ENCODE peak calls at places on chromosome 21, in four cellular contexts. G, E, C and P are unnamed samples.

GRCh38 chr21:25127811-25128210 is 479.5 kb downstream of the MRPL39 start:
- DNase-seq in E (no peak), G (no peak), C (no peak), P (no peak)

GRCh38 chr21:41374867-41375533 is 13.2 kb downstream of the MX2 start:
- DNase-seq in C (no peak), G (no peak), E (no peak), P (no peak)

GRCh38 chr21:42777757-42778344 is 101.5 kb downstream of the WDR4 start:
- DNase-seq in C (peak; percentile 8), G (no peak), E (no peak), P (no peak)

GRCh38 chr21:28714795-28715464 is 277.7 kb downstream of the LTN1 start:
- DNase-seq in E (no peak), G (no peak), C (no peak), P (no peak)

GRCh38 chr21:43313221-43313938 is 113.6 kb downstream of the SIK1 start:
- DNase-seq in C (no peak), G (no peak), E (no peak), P (no peak)

GRCh38 chr21:42918291-42918690 is 7.1 kb downstream of the ERVH48-1 start:
- DNase-seq in E (no peak), C (no peak), G (no peak), P (no peak)

GRCh38 chr21:44831227-44831626 is 13.4 kb upstream of the SUMO3 start:
- DNase-seq in G (no peak), E (no peak), C (no peak), P (no peak)

GRCh38 chr21:36698160-36699025 is 522 bp upstream of the SIM2 start:
- DNase-seq in C (no peak), E (peak; percentile 62), G (peak; percentile 77), P (no peak)

GRCh38 chr21:41061701-41062100 is 106.3 kb upstream of the BACE2 start:
- DNase-seq in C (no peak), G (no peak), E (no peak), P (no peak)

GRCh38 chr21:46219591-46220239 is 8.9 kb downstream of the LSS start:
- DNase-seq in G (no peak), E (no peak), C (no peak), P (peak; percentile 49)

GRCh38 chr21:39429445-39429844 is 16.1 kb downstream of the LCA5L start:
- DNase-seq in C (no peak), E (no peak), G (no peak), P (no peak)

GRCh38 chr21:45534591-45535331 is 7.5 kb downstream of the SLC19A1 start:
- DNase-seq in E (no peak), G (peak; percentile 73), C (no peak), P (peak; percentile 63)

GRCh38 chr21:41166947-41167346 is 1.0 kb upstream of the BACE2 start:
- DNase-seq in G (no peak), E (no peak), C (no peak), P (peak; percentile 84)

GRCh38 chr21:39362733-39363132 is 13.8 kb upstream of the HMGN1 start:
- DNase-seq in E (no peak), G (no peak), C (no peak), P (no peak)

GRCh38 chr21:15332572-15332971 is 267.8 kb upstream of the NRIP1 start:
- DNase-seq in G (no peak), E (no peak), C (no peak), P (no peak)

GRCh38 chr21:23639726-23640125 is 1967.6 kb downstream of the MRPL39 start:
- DNase-seq in C (no peak), G (no peak), E (no peak), P (no peak)

GRCh38 chr21:42674351-42674940 is 21.0 kb downstream of the PDE9A start:
- DNase-seq in E (no peak), G (no peak), C (no peak), P (peak; percentile 95)

GRCh38 chr21:45364464-45365185 is 40.3 kb upstream of the COL18A1 start:
- DNase-seq in C (no peak), G (no peak), E (peak; percentile 54), P (peak; percentile 89)

GRCh38 chr21:39441502-39442475 is 3.8 kb downstream of the LCA5L start:
- DNase-seq in G (no peak), E (peak; percentile 46), C (no peak), P (no peak)

DNA sequence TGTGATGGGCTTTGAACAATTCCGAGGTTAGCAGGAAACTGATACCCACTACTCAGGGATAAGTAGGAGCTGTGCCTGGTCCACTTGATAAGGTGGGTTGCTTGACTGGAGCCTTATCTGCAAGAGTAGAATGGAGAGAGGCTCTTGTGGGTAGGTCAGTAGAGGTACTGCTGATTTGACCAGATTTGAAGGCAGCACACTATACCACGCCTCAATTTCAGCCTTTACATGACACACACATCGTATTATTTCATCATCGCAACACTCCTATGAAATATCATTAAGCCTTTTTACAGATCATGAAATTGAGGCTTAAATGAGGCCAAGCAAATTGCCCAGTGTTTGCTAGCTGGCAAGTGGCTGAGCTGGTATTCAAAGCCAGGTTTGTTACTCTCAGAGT is 69.6 kb downstream of the KCNJ15 start:
- DNase-seq in C (no peak), G (no peak), E (no peak), P (no peak)
- H3K4me1 ChIP-seq in C (no peaks in the 10 kb centered on the region), G (no peaks in the 10 kb centered on the region), E (peaks cover 22% of the 10 kb centered on the region), P (no peaks in the 10 kb centered on the region)

DNA sequence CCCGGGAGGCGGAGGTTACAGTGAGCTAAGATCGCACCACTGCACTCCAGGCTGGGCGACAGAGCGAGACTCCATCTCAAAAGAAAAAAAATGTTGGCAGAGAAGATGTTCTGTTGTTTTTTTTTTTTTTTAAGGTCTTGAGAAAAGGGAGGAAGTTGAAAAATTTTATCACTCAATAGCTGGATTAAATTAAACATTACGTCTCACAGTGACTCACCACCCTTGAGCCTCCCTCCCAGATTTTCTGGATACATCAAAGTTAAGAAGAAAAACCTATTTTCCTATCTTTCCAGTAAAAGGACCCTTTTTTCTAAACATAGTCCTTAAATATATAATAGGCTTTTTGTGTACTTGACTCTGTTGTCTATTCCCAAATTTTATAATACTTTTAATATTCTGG is 35.5 kb downstream of the IFNAR1 start:
- DNase-seq in G (no peak), C (no peak), E (no peak), P (no peak)
- TF ChIP-seq EP300 in G (no peak), C (no peak), E (no peak), P (no peak)

DNA sequence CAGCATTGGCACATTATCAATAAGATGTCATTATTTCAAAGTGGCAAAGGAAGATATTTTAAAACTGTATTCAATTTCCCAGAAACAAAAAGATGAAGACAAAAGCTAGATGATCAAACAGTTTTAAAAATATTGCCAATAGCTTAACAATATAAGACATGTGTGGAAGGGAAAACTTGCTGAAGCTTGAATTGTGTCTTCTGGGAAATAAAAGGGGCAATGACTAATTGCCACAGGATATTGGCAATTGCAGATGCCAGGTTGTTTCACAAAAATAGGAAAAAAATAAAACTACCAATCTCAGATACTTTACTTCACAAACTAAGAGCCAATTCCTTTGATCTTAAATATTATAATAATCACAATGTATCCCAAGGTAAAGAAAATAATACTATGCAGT is 679.8 kb upstream of the ADAMTS5 start:
- DNase-seq in E (no peak), G (no peak), C (no peak), P (no peak)
- H3K4me1 ChIP-seq in E (no peaks in the 10 kb centered on the region), G (no peaks in the 10 kb centered on the region), C (no peaks in the 10 kb centered on the region), P (peaks cover 3% of the 10 kb centered on the region)

GRCh38 chr21:31927872-31928476 is 55.2 kb downstream of the HUNK start:
- DNase-seq in C (no peak), G (no peak), E (no peak), P (no peak)
- TF ChIP-seq EP300 in C (no peak), G (no peak), E (no peak), P (no peak)

DNA sequence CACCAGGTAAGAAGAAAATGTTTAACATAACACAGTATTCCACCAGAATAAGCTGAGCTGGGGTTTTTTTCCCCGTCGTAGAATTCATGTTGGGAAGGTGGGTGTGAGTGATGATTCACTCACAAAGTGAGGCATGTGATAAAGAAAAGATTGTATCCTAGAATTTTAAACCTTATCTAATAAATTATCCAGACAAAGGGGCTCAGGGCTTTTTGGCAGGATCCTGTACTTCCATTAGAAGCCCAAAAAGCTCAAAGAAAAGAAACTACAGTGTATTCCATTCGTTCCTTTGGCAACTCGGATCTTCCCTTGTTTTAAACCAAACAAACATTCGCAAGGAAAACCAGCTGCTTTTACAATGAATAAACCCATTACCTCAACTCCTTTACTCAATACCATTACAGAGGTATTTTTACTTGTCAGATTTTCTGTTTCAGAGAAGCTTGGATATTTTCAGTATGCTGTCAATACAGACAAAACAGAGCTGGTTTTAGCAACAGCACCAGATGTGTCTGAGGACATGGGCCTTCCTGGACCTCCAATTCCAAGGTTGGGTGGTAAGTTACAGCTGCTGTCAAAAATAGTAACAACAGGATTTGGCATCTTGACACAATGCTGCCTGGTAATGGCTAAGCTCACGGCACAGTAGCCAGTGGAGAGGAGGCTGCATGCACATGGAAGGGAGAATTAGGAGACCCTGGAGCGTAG is 159.9 kb upstream of the RUNX1 start:
- DNase-seq in G (no peak), C (no peak), E (no peak), P (no peak)
- H3K4me1 ChIP-seq in G (peaks cover 29% of the 10 kb centered on the region), C (peaks cover 25% of the 10 kb centered on the region), E (no peaks in the 10 kb centered on the region), P (no peaks in the 10 kb centered on the region)

GRCh38 chr21:27240901-27241300 is 274.0 kb upstream of the ADAMTS5 start:
- DNase-seq in G (no peak), E (no peak), C (no peak), P (no peak)
- TF ChIP-seq EP300 in G (no peak), E (no peak), C (no peak), P (no peak)